ENCODE peak calls at places on chromosomes 13 and 19, in five cellular contexts. One of them, this sample, is unnamed.

GRCh38 chr19:2385053-2385721 is 25.1 kb downstream of the TMPRSS9 start:
- DNase-seq in cardiac fibroblast: peak
- DNase-seq in breast epithelium: peak
- DNase-seq in fibroblast of the aortic adventitia: peak
- DNase-seq in endodermal cell: peak
- DNase-seq in this sample: peak

GRCh38 chr13:50122465-50122864 is 107.2 kb downstream of the KCNRG start:
- DNase-seq in cardiac fibroblast: no peak
- DNase-seq in breast epithelium: no peak
- DNase-seq in fibroblast of the aortic adventitia: no peak
- DNase-seq in endodermal cell: peak
- DNase-seq in this sample: no peak

GRCh38 chr13:89568746-89569145 is 1778.7 kb upstream of the MIR17HG start:
- DNase-seq in cardiac fibroblast: no peak
- DNase-seq in breast epithelium: no peak
- DNase-seq in fibroblast of the aortic adventitia: no peak
- DNase-seq in endodermal cell: no peak
- DNase-seq in this sample: no peak

GRCh38 chr19:32330149-32330548 is 15.3 kb upstream of the ZNF507 start:
- DNase-seq in cardiac fibroblast: no peak
- DNase-seq in breast epithelium: no peak
- DNase-seq in fibroblast of the aortic adventitia: no peak
- DNase-seq in endodermal cell: no peak
- DNase-seq in this sample: no peak

GRCh38 chr13:87094646-87095045 is 576.5 kb upstream of the SLITRK5 start:
- DNase-seq in cardiac fibroblast: no peak
- DNase-seq in breast epithelium: no peak
- DNase-seq in fibroblast of the aortic adventitia: no peak
- DNase-seq in endodermal cell: no peak
- DNase-seq in this sample: peak

GRCh38 chr19:48194041-48194871 is 23.8 kb downstream of the ZSWIM9 start:
- DNase-seq in cardiac fibroblast: peak
- DNase-seq in breast epithelium: no peak
- DNase-seq in fibroblast of the aortic adventitia: peak
- DNase-seq in endodermal cell: peak
- DNase-seq in this sample: no peak

GRCh38 chr13:98839826-98840769 is 87.6 kb upstream of the SLC15A1 start:
- DNase-seq in cardiac fibroblast: peak
- DNase-seq in breast epithelium: no peak
- DNase-seq in fibroblast of the aortic adventitia: peak
- DNase-seq in endodermal cell: peak
- DNase-seq in this sample: peak

GRCh38 chr19:55226273-55226672 is 2.3 kb downstream of the TMEM86B start:
- DNase-seq in cardiac fibroblast: no peak
- DNase-seq in breast epithelium: no peak
- DNase-seq in fibroblast of the aortic adventitia: no peak
- DNase-seq in endodermal cell: no peak
- DNase-seq in this sample: no peak

GRCh38 chr13:48318714-48319457 is 15.3 kb downstream of the RB1 start:
- DNase-seq in cardiac fibroblast: no peak
- DNase-seq in breast epithelium: no peak
- DNase-seq in fibroblast of the aortic adventitia: no peak
- DNase-seq in endodermal cell: no peak
- DNase-seq in this sample: no peak

GRCh38 chr19:10544242-10544752 is 593 bp downstream of the ATG4D start:
- DNase-seq in cardiac fibroblast: no peak
- DNase-seq in breast epithelium: no peak
- DNase-seq in fibroblast of the aortic adventitia: no peak
- DNase-seq in endodermal cell: peak
- DNase-seq in this sample: no peak

GRCh38 chr19:11087870-11088507 is 1.3 kb upstream of the LDLR start:
- DNase-seq in cardiac fibroblast: no peak
- DNase-seq in breast epithelium: no peak
- DNase-seq in fibroblast of the aortic adventitia: no peak
- DNase-seq in endodermal cell: no peak
- DNase-seq in this sample: no peak

GRCh38 chr19:49425922-49426592 is 869 bp downstream of the GFY start:
- DNase-seq in cardiac fibroblast: peak
- DNase-seq in breast epithelium: no peak
- DNase-seq in fibroblast of the aortic adventitia: no peak
- DNase-seq in endodermal cell: peak
- DNase-seq in this sample: no peak

GRCh38 chr13:111915104-111915551 is 151.8 kb upstream of the SOX1 start:
- DNase-seq in cardiac fibroblast: no peak
- DNase-seq in breast epithelium: no peak
- DNase-seq in fibroblast of the aortic adventitia: no peak
- DNase-seq in endodermal cell: peak
- DNase-seq in this sample: no peak

GRCh38 chr13:73303858-73304257 is 245.1 kb downstream of the KLF5 start:
- DNase-seq in cardiac fibroblast: peak
- DNase-seq in breast epithelium: no peak
- DNase-seq in fibroblast of the aortic adventitia: no peak
- DNase-seq in endodermal cell: peak
- DNase-seq in this sample: peak

GRCh38 chr19:43555185-43555770 is 20.0 kb downstream of the XRCC1 start:
- DNase-seq in cardiac fibroblast: peak
- DNase-seq in breast epithelium: peak
- DNase-seq in fibroblast of the aortic adventitia: peak
- DNase-seq in endodermal cell: peak
- DNase-seq in this sample: peak

GRCh38 chr13:25249001-25249543 is 38.2 kb downstream of the MTMR6 start:
- DNase-seq in cardiac fibroblast: peak
- DNase-seq in breast epithelium: no peak
- DNase-seq in fibroblast of the aortic adventitia: peak
- DNase-seq in endodermal cell: peak
- DNase-seq in this sample: peak

GRCh38 chr19:34288381-34288780 is 34.0 kb downstream of the GARRE1 start:
- DNase-seq in cardiac fibroblast: no peak
- DNase-seq in breast epithelium: no peak
- DNase-seq in fibroblast of the aortic adventitia: no peak
- DNase-seq in endodermal cell: no peak
- DNase-seq in this sample: no peak

GRCh38 chr19:12833747-12834417 is 497 bp downstream of the RTBDN start:
- DNase-seq in cardiac fibroblast: no peak
- DNase-seq in breast epithelium: no peak
- DNase-seq in fibroblast of the aortic adventitia: no peak
- DNase-seq in endodermal cell: peak
- DNase-seq in this sample: peak

GRCh38 chr13:89897681-89898080 is 1449.8 kb upstream of the MIR17HG start:
- DNase-seq in cardiac fibroblast: no peak
- DNase-seq in breast epithelium: no peak
- DNase-seq in fibroblast of the aortic adventitia: no peak
- DNase-seq in endodermal cell: no peak
- DNase-seq in this sample: peak

GRCh38 chr19:45363861-45364459 is 6.4 kb downstream of the ERCC2 start:
- DNase-seq in cardiac fibroblast: no peak
- DNase-seq in breast epithelium: no peak
- DNase-seq in fibroblast of the aortic adventitia: no peak
- DNase-seq in endodermal cell: no peak
- DNase-seq in this sample: no peak

GRCh38 chr13:93227906-93228801 is 1.5 kb downstream of the GPC6 start:
- DNase-seq in cardiac fibroblast: peak
- DNase-seq in breast epithelium: no peak
- DNase-seq in fibroblast of the aortic adventitia: peak
- DNase-seq in endodermal cell: peak
- DNase-seq in this sample: peak

DNA sequence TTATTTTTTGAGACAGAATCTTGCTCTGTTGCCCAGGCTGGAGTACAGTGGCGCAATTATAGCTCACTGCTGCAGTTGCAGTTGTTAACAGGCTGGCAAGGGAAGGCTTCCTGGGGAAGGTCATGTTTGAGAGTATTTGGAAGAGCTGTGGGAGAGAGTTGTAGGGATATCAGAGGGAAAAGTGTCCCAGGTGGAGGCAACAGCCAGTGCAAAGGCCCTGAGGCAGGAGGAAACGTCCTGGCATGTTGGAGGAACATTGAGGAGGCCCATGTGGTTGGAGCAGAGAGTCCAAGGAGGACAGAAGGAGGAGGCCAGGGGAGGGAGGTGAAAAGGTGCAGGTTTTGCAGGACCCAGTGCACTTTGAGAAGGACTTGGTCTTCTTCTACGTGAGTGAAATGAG is 2.2 kb upstream of the DUS3L start:
- DNase-seq in cardiac fibroblast: no peak
- DNase-seq in breast epithelium: no peak
- DNase-seq in fibroblast of the aortic adventitia: no peak
- DNase-seq in endodermal cell: no peak
- DNase-seq in this sample: no peak
- TF ChIP-seq CTCF in cardiac fibroblast: no peak
- TF ChIP-seq CTCF in breast epithelium: no peak
- TF ChIP-seq CTCF in fibroblast of the aortic adventitia: no peak
- TF ChIP-seq CTCF in endodermal cell: no peak
- TF ChIP-seq CTCF in this sample: no peak

DNA sequence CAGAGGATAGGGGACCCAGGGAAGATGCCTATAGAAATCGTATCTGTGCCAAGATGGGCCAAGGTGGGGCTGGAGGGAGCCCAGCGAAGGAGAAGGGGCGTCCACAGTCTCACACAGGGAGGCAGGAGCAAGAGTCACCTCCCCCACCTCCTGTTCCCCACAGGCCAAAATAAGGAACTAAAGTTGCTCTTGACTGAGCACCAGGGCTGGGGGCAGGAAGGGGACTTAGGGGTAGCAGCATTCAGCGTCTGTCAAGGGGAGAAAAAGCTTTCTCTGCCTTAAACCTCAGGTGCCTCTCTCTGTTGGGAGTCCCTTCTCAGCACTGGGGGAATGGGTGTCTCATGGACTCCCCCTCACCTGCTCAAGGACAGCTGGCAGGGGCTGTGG is 404 bp downstream of the CD79A start:
- DNase-seq in cardiac fibroblast: no peak
- DNase-seq in breast epithelium: no peak
- DNase-seq in fibroblast of the aortic adventitia: no peak
- DNase-seq in endodermal cell: no peak
- DNase-seq in this sample: no peak
- H3K4me3 ChIP-seq in cardiac fibroblast: no peak
- H3K4me3 ChIP-seq in breast epithelium: no peak
- H3K4me3 ChIP-seq in fibroblast of the aortic adventitia: no peak
- H3K4me3 ChIP-seq in endodermal cell: no peak
- H3K4me3 ChIP-seq in this sample: no peak

GRCh38 chr13:42478531-42479156 is 95.3 kb upstream of the TNFSF11 start:
- DNase-seq in cardiac fibroblast: peak
- DNase-seq in breast epithelium: no peak
- DNase-seq in fibroblast of the aortic adventitia: peak
- DNase-seq in endodermal cell: peak
- DNase-seq in this sample: peak
- TF ChIP-seq CTCF in cardiac fibroblast: peak
- TF ChIP-seq CTCF in breast epithelium: no peak
- TF ChIP-seq CTCF in fibroblast of the aortic adventitia: peak
- TF ChIP-seq CTCF in endodermal cell: peak
- TF ChIP-seq CTCF in this sample: peak

GRCh38 chr19:50952890-50953289 is at the start of gene KLK5:
- DNase-seq in cardiac fibroblast: no peak
- DNase-seq in breast epithelium: peak
- DNase-seq in fibroblast of the aortic adventitia: no peak
- DNase-seq in endodermal cell: peak
- DNase-seq in this sample: no peak
- H3K4me3 ChIP-seq in cardiac fibroblast: no peak
- H3K4me3 ChIP-seq in breast epithelium: peak
- H3K4me3 ChIP-seq in fibroblast of the aortic adventitia: no peak
- H3K4me3 ChIP-seq in endodermal cell: no peak
- H3K4me3 ChIP-seq in this sample: peak

GRCh38 chr19:16024266-16025107 is 51.8 kb upstream of the TPM4 start:
- DNase-seq in cardiac fibroblast: no peak
- DNase-seq in breast epithelium: no peak
- DNase-seq in fibroblast of the aortic adventitia: no peak
- DNase-seq in endodermal cell: no peak
- DNase-seq in this sample: no peak

GRCh38 chr19:16023558-16023915 is 52.8 kb upstream of the TPM4 start:
- DNase-seq in cardiac fibroblast: no peak
- DNase-seq in breast epithelium: no peak
- DNase-seq in fibroblast of the aortic adventitia: no peak
- DNase-seq in endodermal cell: no peak
- DNase-seq in this sample: no peak

GRCh38 chr19:16026131-16026530 is 50.2 kb upstream of the TPM4 start:
- DNase-seq in cardiac fibroblast: no peak
- DNase-seq in breast epithelium: no peak
- DNase-seq in fibroblast of the aortic adventitia: no peak
- DNase-seq in endodermal cell: no peak
- DNase-seq in this sample: no peak

GRCh38 chr19:16026756-16027155 is 49.5 kb upstream of the TPM4 start:
- DNase-seq in cardiac fibroblast: no peak
- DNase-seq in breast epithelium: no peak
- DNase-seq in fibroblast of the aortic adventitia: no peak
- DNase-seq in endodermal cell: no peak
- DNase-seq in this sample: no peak

DNA sequence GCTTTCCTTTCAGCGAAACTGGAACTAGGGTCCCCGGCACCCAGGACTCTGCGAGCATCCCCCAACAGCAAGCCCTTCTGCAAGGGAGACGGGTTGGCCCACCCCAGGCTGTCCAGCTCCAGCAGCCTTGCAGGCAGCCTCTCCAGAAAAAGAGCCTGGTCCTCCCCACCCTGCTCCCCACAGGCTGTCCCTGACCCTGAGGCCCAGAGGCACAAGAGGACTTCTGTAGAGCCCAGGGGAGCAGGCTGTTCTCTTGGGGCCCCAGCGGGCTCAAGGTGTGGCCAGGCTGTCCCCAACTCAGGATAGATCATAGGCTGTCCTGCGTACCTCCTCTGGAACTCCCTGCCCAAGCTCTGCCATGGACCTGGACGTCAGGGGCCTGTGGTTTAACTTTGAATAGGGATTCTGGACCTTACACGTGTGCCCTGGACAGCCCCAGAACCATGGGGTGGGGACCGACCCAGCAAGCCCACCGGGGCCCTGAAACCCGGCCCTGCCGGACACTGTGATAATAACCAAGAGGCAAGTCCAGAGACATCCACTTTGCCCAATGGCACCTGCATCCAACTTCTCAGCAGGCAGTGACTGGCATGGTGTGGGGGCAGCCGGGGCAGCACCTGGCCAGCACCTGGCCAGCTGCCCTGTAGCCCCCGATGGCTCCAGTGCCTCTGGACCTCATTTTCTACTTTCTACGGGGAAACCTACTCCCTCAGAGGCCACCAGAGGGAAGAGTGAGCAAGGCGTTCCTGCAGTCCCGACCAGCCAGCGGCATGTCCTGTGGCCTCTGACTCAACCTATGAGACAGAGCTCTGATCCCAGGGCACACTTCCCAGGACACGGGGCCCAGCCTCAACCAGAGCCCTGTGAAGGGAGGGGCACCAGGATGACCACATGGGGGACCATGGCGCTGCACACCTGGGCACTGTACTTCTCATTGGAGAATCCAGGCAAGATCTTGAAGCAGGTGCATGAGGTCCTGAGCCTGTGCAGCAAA is 50.9 kb upstream of the TPM4 start:
- DNase-seq in cardiac fibroblast: peak
- DNase-seq in breast epithelium: peak
- DNase-seq in fibroblast of the aortic adventitia: peak
- DNase-seq in endodermal cell: peak
- DNase-seq in this sample: peak
- TF ChIP-seq CTCF in cardiac fibroblast: peak
- TF ChIP-seq CTCF in breast epithelium: peak
- TF ChIP-seq CTCF in fibroblast of the aortic adventitia: peak
- TF ChIP-seq CTCF in endodermal cell: peak
- TF ChIP-seq CTCF in this sample: peak